ENCODE peak calls at places on chromosome 21, in four cellular contexts. One of them, this sample, is unnamed.

GRCh38 chr21:15014220-15014619 is 50.6 kb downstream of the NRIP1 start:
- DNase-seq in neural progenitor cell: no peak
- DNase-seq in psoas muscle: no peak
- DNase-seq in fibroblast of lung: peak; percentile 50
- DNase-seq in this sample: no peak

GRCh38 chr21:42466700-42467612 is 29.1 kb downstream of the RSPH1 start:
- DNase-seq in neural progenitor cell: peak; percentile 55
- DNase-seq in psoas muscle: peak; percentile 47
- DNase-seq in fibroblast of lung: peak; percentile 52
- DNase-seq in this sample: no peak

GRCh38 chr21:33401617-33401967 is 1.6 kb upstream of the IFNGR2 start:
- DNase-seq in neural progenitor cell: no peak
- DNase-seq in psoas muscle: no peak
- DNase-seq in fibroblast of lung: no peak
- DNase-seq in this sample: no peak

GRCh38 chr21:15289896-15290841 is 225.4 kb upstream of the NRIP1 start:
- DNase-seq in neural progenitor cell: peak; percentile 87
- DNase-seq in psoas muscle: peak; percentile 79
- DNase-seq in fibroblast of lung: no peak
- DNase-seq in this sample: no peak

GRCh38 chr21:43189936-43190335 is 21.1 kb downstream of the CRYAA start:
- DNase-seq in neural progenitor cell: no peak
- DNase-seq in psoas muscle: peak; percentile 12
- DNase-seq in fibroblast of lung: no peak
- DNase-seq in this sample: no peak

GRCh38 chr21:41582298-41582840 is 74.4 kb upstream of the TMPRSS2 start:
- DNase-seq in neural progenitor cell: no peak
- DNase-seq in psoas muscle: no peak
- DNase-seq in fibroblast of lung: no peak
- DNase-seq in this sample: no peak

GRCh38 chr21:23522750-23523149 is 2084.5 kb downstream of the MRPL39 start:
- DNase-seq in neural progenitor cell: no peak
- DNase-seq in psoas muscle: no peak
- DNase-seq in fibroblast of lung: no peak
- DNase-seq in this sample: no peak

GRCh38 chr21:18244721-18245486 is at the start of gene CHODL:
- DNase-seq in neural progenitor cell: peak; percentile 49
- DNase-seq in psoas muscle: no peak
- DNase-seq in fibroblast of lung: peak; percentile 1
- DNase-seq in this sample: no peak

GRCh38 chr21:40186036-40186435 is 318.8 kb downstream of the PCP4 start:
- DNase-seq in neural progenitor cell: no peak
- DNase-seq in psoas muscle: no peak
- DNase-seq in fibroblast of lung: peak; percentile 81
- DNase-seq in this sample: no peak

DNA sequence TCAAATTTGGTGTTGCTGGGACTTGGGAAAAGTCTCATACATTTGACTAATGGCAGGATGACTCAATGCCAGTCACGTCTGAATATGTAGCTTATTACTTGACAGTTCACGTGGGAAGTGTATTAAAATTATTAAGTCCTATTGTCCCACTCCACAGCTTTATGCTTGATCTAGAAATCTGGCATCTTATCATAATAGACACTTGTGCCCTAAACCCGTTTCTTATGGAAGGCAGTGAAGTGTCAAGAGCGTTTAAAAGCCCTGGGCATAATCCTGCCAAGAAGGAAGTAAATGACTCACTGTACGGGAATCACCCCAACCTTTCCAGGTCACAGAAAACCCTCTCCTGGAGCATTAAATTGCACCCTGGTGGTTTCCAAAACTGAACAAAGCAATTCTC is 207.4 kb downstream of the APP start:
- DNase-seq in neural progenitor cell: no peak
- DNase-seq in psoas muscle: no peak
- DNase-seq in fibroblast of lung: peak; percentile 77
- DNase-seq in this sample: no peak
- H3K27ac ChIP-seq in neural progenitor cell: no peak overlapping the region
- H3K27ac ChIP-seq in psoas muscle: peak overlapping the region; percentile 23
- H3K27ac ChIP-seq in fibroblast of lung: no peak overlapping the region
- H3K27ac ChIP-seq in this sample: no peak overlapping the region

GRCh38 chr21:45318146-45318555 is 30.5 kb upstream of the POFUT2 start:
- DNase-seq in neural progenitor cell: no peak
- DNase-seq in psoas muscle: no peak
- DNase-seq in fibroblast of lung: no peak
- DNase-seq in this sample: no peak
- H3K4me1 ChIP-seq in neural progenitor cell: peaks cover 4% of the 10 kb centered on the region
- H3K4me1 ChIP-seq in psoas muscle: peaks cover 12% of the 10 kb centered on the region
- H3K4me1 ChIP-seq in fibroblast of lung: peaks cover 37% of the 10 kb centered on the region
- H3K4me1 ChIP-seq in this sample: peaks cover 16% of the 10 kb centered on the region

GRCh38 chr21:28761709-28762356 is 230.8 kb downstream of the LTN1 start:
- DNase-seq in neural progenitor cell: no peak
- DNase-seq in psoas muscle: no peak
- DNase-seq in fibroblast of lung: peak; percentile 73
- DNase-seq in this sample: no peak
- H3K27ac ChIP-seq in neural progenitor cell: no peak overlapping the region
- H3K27ac ChIP-seq in psoas muscle: no peak overlapping the region
- H3K27ac ChIP-seq in fibroblast of lung: no peak overlapping the region
- H3K27ac ChIP-seq in this sample: no peak overlapping the region

DNA sequence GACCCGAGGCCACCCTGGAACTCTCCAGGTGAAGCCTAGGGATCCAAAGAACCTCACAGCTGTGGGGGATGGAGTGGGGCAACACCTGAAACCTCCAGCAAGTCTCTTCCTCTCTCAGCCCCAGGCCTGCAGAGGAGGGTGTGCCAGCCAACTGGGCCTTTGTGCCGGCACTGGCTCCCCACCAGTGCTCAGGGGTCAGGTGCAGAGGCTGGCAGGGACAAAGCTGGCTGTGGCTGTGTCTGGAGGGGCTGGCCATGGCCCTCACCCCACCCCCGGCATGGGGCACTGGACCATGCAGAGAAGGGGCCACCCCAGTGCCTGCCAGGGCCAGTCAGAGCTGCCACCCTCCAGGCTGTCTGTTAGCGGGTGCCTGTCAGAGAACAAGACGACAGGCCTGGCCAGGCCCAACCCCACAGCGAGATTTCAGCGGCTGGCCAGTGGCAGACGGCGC is 3.9 kb downstream of the COL18A1 start:
- DNase-seq in neural progenitor cell: no peak
- DNase-seq in psoas muscle: peak; percentile 39
- DNase-seq in fibroblast of lung: no peak
- DNase-seq in this sample: no peak
- H3K4me1 ChIP-seq in neural progenitor cell: peaks cover 56% of the 10 kb centered on the region
- H3K4me1 ChIP-seq in psoas muscle: peaks cover 18% of the 10 kb centered on the region
- H3K4me1 ChIP-seq in fibroblast of lung: peaks cover 3% of the 10 kb centered on the region
- H3K4me1 ChIP-seq in this sample: no peaks in the 10 kb centered on the region

This sample was measured in naive thymus-derived CD4-positive, alpha-beta T cell.